ENCODE peak calls at places on chromosome 7, in nine cellular contexts. H is BE2C; R is activated T-helper 1 cell treated with anti-CD3 and anti-CD28 coated beads, Interleukin-12 subunit alpha, Interleukin-12 subunit beta, Interleukin-2, Interleukin-4 antibody, amounts not matched to agents 30 ng/mL and 10 ng/mL and 1 ng/mL, durations not matched to agents 14 hours and 24 hours and 36 hours; I is NCI-H524 treated with DMSO at 0.1 percent for 48 hours; E is kidney; J is DMS53; V is fibroblast of the aortic adventitia; D is SW480; N is fibroblast of lung. A is an unnamed sample.

GRCh38 chr7:22667562-22668239 is 59.3 kb upstream of the IL6 start:
- DNase-seq in H (no peak), R (no peak), I (no peak), E (no peak), J (peak), V (peak), D (no peak), N (peak), A (peak)

GRCh38 chr7:149773446-149774236 is at the start of gene ZNF467:
- DNase-seq in H (peak), R (no peak), I (no peak), E (peak), J (peak), V (peak), D (no peak), N (peak), A (no peak)

GRCh38 chr7:23474829-23475578 is 4.7 kb upstream of the IGF2BP3 start:
- DNase-seq in H (no peak), R (no peak), I (no peak), E (no peak), J (no peak), V (peak), D (no peak), N (no peak), A (no peak)

GRCh38 chr7:45596665-45597095 is 22.5 kb downstream of the ADCY1 start:
- DNase-seq in H (no peak), R (no peak), I (no peak), E (no peak), J (no peak), V (no peak), D (no peak), N (no peak), A (no peak)

GRCh38 chr7:127632276-127632910 is 14.5 kb upstream of the PAX4 start:
- DNase-seq in H (no peak), R (no peak), I (no peak), E (no peak), J (no peak), V (peak), D (no peak), N (peak), A (no peak)

GRCh38 chr7:51035696-51036095 is 253.0 kb upstream of the GRB10 start:
- DNase-seq in H (no peak), R (no peak), I (no peak), E (no peak), J (no peak), V (peak), D (no peak), N (peak), A (no peak)

GRCh38 chr7:39645482-39646407 is 22.4 kb downstream of the RALA start:
- DNase-seq in H (no peak), R (no peak), I (no peak), E (no peak), J (no peak), V (peak), D (no peak), N (no peak), A (no peak)

GRCh38 chr7:645606-646005 is 80.9 kb upstream of the DNAAF5 start:
- DNase-seq in H (no peak), R (no peak), I (no peak), E (peak), J (no peak), V (no peak), D (no peak), N (no peak), A (no peak)

GRCh38 chr7:108717771-108718170 is 148.1 kb downstream of the DNAJB9 start:
- DNase-seq in H (no peak), R (no peak), I (no peak), E (no peak), J (no peak), V (no peak), D (no peak), N (peak), A (no peak)

GRCh38 chr7:87001214-87001613 is 58.2 kb downstream of the ELAPOR2 start:
- DNase-seq in H (no peak), R (no peak), I (no peak), E (no peak), J (no peak), V (peak), D (no peak), N (peak), A (no peak)

GRCh38 chr7:95501261-95501816 is 15.6 kb downstream of the ASB4 start:
- DNase-seq in H (no peak), R (peak), I (no peak), E (no peak), J (no peak), V (no peak), D (peak), N (no peak), A (no peak)

GRCh38 chr7:140674356-140674800 is 1.6 kb downstream of the ADCK2 start:
- DNase-seq in H (no peak), R (no peak), I (no peak), E (no peak), J (peak), V (no peak), D (no peak), N (no peak), A (no peak)

GRCh38 chr7:110373514-110374258 is 717.2 kb upstream of the LRRN3 start:
- DNase-seq in H (no peak), R (no peak), I (no peak), E (no peak), J (no peak), V (no peak), D (no peak), N (peak), A (no peak)

GRCh38 chr7:136179154-136179553 is 202.0 kb upstream of the MTPN start:
- DNase-seq in H (no peak), R (no peak), I (no peak), E (no peak), J (no peak), V (no peak), D (no peak), N (no peak), A (no peak)

GRCh38 chr7:1670894-1671875 is 1.1 kb downstream of the ELFN1 start:
- DNase-seq in H (no peak), R (no peak), I (no peak), E (peak), J (no peak), V (no peak), D (no peak), N (no peak), A (no peak)

A was measured in HT-29.